ENCODE peak calls at places on chromosomes 5 and 9, in six cellular contexts. Q, Z, V, A, U and S are unnamed samples.

GRCh38 chr9:33429256-33430080 is 17.9 kb downstream of the AQP3 start:
- DNase-seq in A (no peak), V (no peak), U (no peak), Z (no peak), Q (no peak), S (no peak)

GRCh38 chr5:76521240-76521758 is 101.9 kb downstream of the F2RL2 start:
- DNase-seq in Q (no peak), A (no peak), V (no peak), Z (no peak), U (no peak), S (no peak)

GRCh38 chr5:107305999-107306398 is 364.7 kb downstream of the EFNA5 start:
- DNase-seq in Q (no peak), V (no peak), A (no peak), Z (no peak), U (no peak), S (no peak)

GRCh38 chr5:57889558-57889957 is 406.9 kb upstream of the ACTBL2 start:
- DNase-seq in Z (no peak), U (no peak), V (no peak), Q (no peak), A (no peak), S (no peak)

GRCh38 chr5:994821-995220 is 13.8 kb upstream of the NKD2 start:
- DNase-seq in U (no peak), Z (no peak), Q (no peak), A (no peak), V (no peak), S (no peak)

GRCh38 chr5:155189476-155189875 is 175.9 kb downstream of the KIF4B start:
- DNase-seq in Q (no peak), U (no peak), V (no peak), Z (no peak), A (no peak), S (no peak)

GRCh38 chr5:17216974-17217325 is 481 bp upstream of the BASP1 start:
- DNase-seq in U (peak; percentile 56), Z (no peak), V (no peak), A (no peak), Q (no peak), S (no peak)

GRCh38 chr5:149935431-149935901 is 9.1 kb downstream of the PDE6A start:
- DNase-seq in Z (no peak), A (no peak), Q (no peak), U (no peak), V (no peak), S (no peak)

GRCh38 chr5:116574682-116575634 is at the start of gene SEMA6A:
- DNase-seq in A (peak; percentile 88), V (no peak), Z (peak; percentile 97), U (peak; percentile 86), Q (peak; percentile 96), S (no peak)

GRCh38 chr5:121366515-121366914 is 485.2 kb upstream of the FTMT start:
- DNase-seq in A (no peak), V (no peak), U (no peak), Z (no peak), Q (no peak), S (no peak)

DNA sequence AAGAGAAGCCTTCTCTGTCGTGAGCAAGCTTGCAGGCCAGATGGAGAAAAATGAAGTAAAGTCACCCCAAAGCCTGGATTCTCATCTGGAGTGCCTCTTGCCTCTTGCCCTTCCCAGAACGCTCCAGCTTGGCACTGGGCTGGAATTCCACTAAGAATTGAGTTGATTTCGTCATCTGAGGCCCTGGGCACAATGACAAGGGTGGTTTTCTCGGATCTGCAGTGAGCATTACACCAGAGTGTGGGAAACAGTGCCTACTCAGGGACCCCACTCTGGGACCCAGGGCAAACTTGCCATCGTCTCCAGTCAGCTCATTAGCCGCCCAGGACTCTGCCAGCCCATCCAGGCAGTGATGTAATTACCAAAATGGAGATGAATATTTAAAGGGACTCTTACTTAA is 44.6 kb upstream of the LCP2 start:
- DNase-seq in V (no peak), A (no peak), Z (no peak), U (no peak), Q (no peak), S (no peak)
- H3K27ac ChIP-seq in V (no peak overlapping the region), A (no peak overlapping the region), Z (no peak overlapping the region), U (no peak overlapping the region), Q (no peak overlapping the region), S (no peak overlapping the region)

GRCh38 chr5:143916441-143916840 is 104.5 kb downstream of the HMHB1 start:
- DNase-seq in A (no peak), U (no peak), Q (no peak), V (no peak), Z (no peak), S (no peak)

GRCh38 chr5:143921525-143922311 is 109.8 kb downstream of the HMHB1 start:
- DNase-seq in U (no peak), Z (no peak), Q (no peak), A (no peak), V (no peak), S (no peak)

GRCh38 chr5:143920772-143921171 is 108.8 kb downstream of the HMHB1 start:
- DNase-seq in Q (no peak), V (no peak), A (no peak), U (no peak), Z (no peak), S (no peak)

GRCh38 chr5:143922718-143923117 is 110.8 kb downstream of the HMHB1 start:
- DNase-seq in U (no peak), Q (no peak), Z (no peak), A (peak; percentile 8), V (no peak), S (no peak)

DNA sequence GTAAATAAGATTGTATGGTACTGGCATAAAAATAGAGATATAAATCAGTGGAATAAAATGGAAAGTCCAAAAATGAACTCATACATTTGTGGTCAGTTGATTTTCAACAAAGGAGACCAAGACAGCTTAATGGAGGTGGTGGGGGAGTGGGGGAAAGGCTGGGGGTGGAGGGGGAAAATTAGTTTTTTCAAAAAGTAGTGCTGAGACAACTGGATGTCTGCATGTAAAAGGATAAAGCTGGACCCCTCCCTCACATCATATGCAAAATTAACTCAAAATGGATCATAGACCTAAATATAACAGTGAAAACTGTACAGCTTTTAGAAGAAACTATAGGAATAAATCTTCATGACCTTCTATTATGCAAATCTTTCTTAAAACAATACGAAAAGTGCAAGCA is 107.0 kb downstream of the HMHB1 start:
- DNase-seq in V (no peak), Q (no peak), U (no peak), A (no peak), Z (no peak), S (no peak)
- H3K4me1 ChIP-seq in V (no peaks in the 10 kb centered on the region), Q (no peaks in the 10 kb centered on the region), U (no peaks in the 10 kb centered on the region), A (peaks cover 7% of the 10 kb centered on the region), Z (peaks cover 7% of the 10 kb centered on the region), S (no peaks in the 10 kb centered on the region)

GRCh38 chr9:18137815-18138214 is 336.1 kb upstream of the ADAMTSL1 start:
- DNase-seq in V (no peak), A (no peak), U (no peak), Q (no peak), Z (no peak), S (no peak)
- H3K27ac ChIP-seq in V (no peak overlapping the region), A (no peak overlapping the region), U (no peak overlapping the region), Q (no peak overlapping the region), Z (no peak overlapping the region), S (no peak overlapping the region)

GRCh38 chr5:111746791-111747190 is 10.2 kb downstream of the NREP start:
- DNase-seq in U (no peak), Z (no peak), V (no peak), Q (no peak), A (no peak), S (no peak)

GRCh38 chr5:111749303-111750026 is 7.5 kb downstream of the NREP start:
- DNase-seq in Q (no peak), V (no peak), U (no peak), Z (no peak), A (no peak), S (no peak)

GRCh38 chr5:111745075-111745474 is 11.9 kb downstream of the NREP start:
- DNase-seq in V (no peak), Q (no peak), A (no peak), Z (no peak), U (no peak), S (no peak)

GRCh38 chr5:111748304-111748763 is 8.7 kb downstream of the NREP start:
- DNase-seq in A (no peak), Z (no peak), Q (no peak), V (no peak), U (no peak), S (no peak)

DNA sequence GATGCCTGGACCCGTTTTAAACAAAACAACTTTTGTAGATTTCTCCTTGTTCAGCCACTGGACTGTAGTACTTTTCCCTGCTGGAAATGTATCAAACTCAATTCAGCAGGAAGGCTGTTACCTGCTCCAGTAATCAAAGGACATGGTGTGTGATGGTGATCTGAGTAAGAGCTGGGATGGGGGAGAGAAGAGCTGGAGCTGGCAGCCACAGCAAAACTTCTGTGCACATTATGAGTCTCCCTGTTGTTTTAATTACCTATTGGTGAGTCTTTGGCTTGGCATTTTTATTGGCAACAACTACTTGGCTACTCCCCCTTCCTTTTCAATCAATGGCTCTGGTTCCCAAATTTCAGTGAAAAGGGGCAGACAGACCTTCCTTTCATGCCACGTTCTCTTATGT is 9.7 kb downstream of the NREP start:
- DNase-seq in U (no peak), Q (no peak), A (no peak), Z (no peak), V (no peak), S (no peak)
- H3K4me1 ChIP-seq in U (peaks cover 21% of the 10 kb centered on the region), Q (no peaks in the 10 kb centered on the region), A (peaks cover 68% of the 10 kb centered on the region), Z (peaks cover 4% of the 10 kb centered on the region), V (peaks cover 99% of the 10 kb centered on the region), S (no peaks in the 10 kb centered on the region)

GRCh38 chr9:134344068-134344820 is 18.0 kb downstream of the RXRA start:
- DNase-seq in A (peak; percentile 68), U (peak; percentile 78), Z (no peak), V (peak; percentile 32), Q (no peak), S (peak; percentile 27)

GRCh38 chr9:134346151-134346550 is 19.9 kb downstream of the RXRA start:
- DNase-seq in Z (no peak), A (peak; percentile 63), V (no peak), U (no peak), Q (no peak), S (no peak)

GRCh38 chr9:134343637-134344036 is 17.4 kb downstream of the RXRA start:
- DNase-seq in Z (no peak), V (no peak), Q (no peak), A (peak; percentile 62), U (peak; percentile 76), S (no peak)

GRCh38 chr9:134345737-134346136 is 19.5 kb downstream of the RXRA start:
- DNase-seq in V (no peak), U (no peak), Z (no peak), Q (no peak), A (no peak), S (no peak)

DNA sequence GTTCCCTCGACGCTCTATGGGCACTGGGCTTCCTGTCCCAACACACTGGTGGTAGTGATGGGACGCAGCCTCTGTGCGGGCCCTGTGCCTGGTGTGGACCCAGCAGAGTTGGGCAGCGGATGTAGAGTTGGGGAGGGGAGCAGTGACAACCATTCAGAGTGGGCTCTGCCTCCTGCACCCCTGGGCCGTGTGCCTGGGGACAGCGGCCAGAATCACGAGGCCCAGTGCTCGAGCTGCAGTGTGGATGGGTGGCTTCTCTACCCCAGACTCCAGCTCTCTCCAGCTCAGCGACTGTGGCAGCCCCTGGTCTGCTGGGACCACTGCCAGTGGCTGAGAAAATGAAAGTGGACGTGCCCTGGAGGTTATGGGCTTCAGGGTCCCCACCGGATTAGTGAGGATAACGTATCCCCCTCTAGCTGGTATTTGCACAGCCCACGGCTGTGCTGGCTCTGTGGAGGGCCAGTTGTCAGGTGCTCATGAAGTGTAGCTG is 18.6 kb downstream of the RXRA start:
- DNase-seq in A (no peak), Z (no peak), Q (no peak), V (no peak), U (no peak), S (no peak)
- H3K27ac ChIP-seq in A (peak overlapping the region; percentile 72), Z (no peak overlapping the region), Q (no peak overlapping the region), V (no peak overlapping the region), U (peak overlapping the region; percentile 76), S (no peak overlapping the region)